ENCODE peak calls at places on chromosomes 5 and 9, in ten cellular contexts. B is stimulated activated CD4-positive, alpha-beta T cell treated with anti-CD3 and anti-CD28 coated beads, Interleukin-4, amount 100 ng/mL, for 48 hours; T is posterior cingulate gyrus; E is endothelial cell; K is pulmonary artery endothelial cell; N is HEK293T; W is naive thymus-derived CD8-positive, alpha-beta T cell; O is AG09309; H is smooth muscle cell of the brain vasculature; I is H7. R is an unnamed sample.

GRCh38 chr9:127603226-127603625 is 8.9 kb upstream of the STXBP1 start:
- DNase-seq in W (no peak), O (no peak), K (no peak), H (no peak), N (no peak), E (no peak), B (no peak), T (no peak), I (no peak), R (no peak)

GRCh38 chr5:157648275-157648990 is 3.8 kb downstream of the SOX30 start:
- DNase-seq in W (no peak), N (no peak), B (no peak), K (no peak), T (no peak), O (no peak), E (no peak), H (no peak), I (no peak), R (no peak)

GRCh38 chr9:15543033-15543791 is 9.6 kb upstream of the CCDC171 start:
- DNase-seq in H (no peak), O (no peak), K (no peak), T (no peak), I (no peak), W (no peak), E (no peak), N (no peak), B (no peak), R (no peak)

GRCh38 chr9:34987160-34988040 is 2.1 kb upstream of the DNAJB5 start:
- DNase-seq in K (no peak), B (no peak), E (no peak), I (no peak), W (no peak), T (peak), N (no peak), H (no peak), O (no peak), R (no peak)

GRCh38 chr5:90586469-90586868 is 27.9 kb downstream of the ADGRV1 start:
- DNase-seq in K (no peak), H (no peak), N (no peak), I (no peak), B (no peak), O (no peak), T (no peak), E (no peak), W (no peak), R (no peak)

GRCh38 chr5:107808671-107809137 is 138.0 kb upstream of the EFNA5 start:
- DNase-seq in I (peak), T (no peak), O (no peak), W (no peak), K (no peak), N (peak), H (no peak), B (no peak), E (peak), R (no peak)

GRCh38 chr9:91914404-91914803 is 35.6 kb downstream of the ROR2 start:
- DNase-seq in O (no peak), W (no peak), E (no peak), I (peak), B (no peak), N (no peak), T (no peak), H (no peak), K (no peak), R (no peak)

GRCh38 chr5:1660511-1660910 is 136.8 kb upstream of the LPCAT1 start:
- DNase-seq in H (no peak), N (no peak), I (peak), K (no peak), B (no peak), O (no peak), W (no peak), T (no peak), E (no peak), R (no peak)

GRCh38 chr5:33120671-33121070 is 320.1 kb upstream of the TARS1 start:
- DNase-seq in K (no peak), T (no peak), I (no peak), B (no peak), H (peak), W (no peak), E (no peak), O (peak), N (no peak), R (no peak)

GRCh38 chr9:12856608-12857007 is 81.8 kb downstream of the LURAP1L start:
- DNase-seq in O (no peak), K (no peak), I (peak), B (no peak), H (no peak), T (no peak), N (no peak), W (no peak), E (no peak), R (no peak)